ENCODE peak calls at places on chromosomes 16 and 17, in six cellular contexts. M is breast epithelium, K is PC-9, I is ascending aorta, N is upper lobe of right lung, J is GM12878. L is an unnamed sample.

GRCh38 chr17:31688704-31689103 is 170.3 kb downstream of the COPRS start:
- DNase-seq in M (no peak), K (peak; percentile 23), I (no peak), N (no peak), J (no peak), L (no peak)

GRCh38 chr17:41894791-41895331 is 23.9 kb downstream of the ACLY start:
- DNase-seq in M (no peak), K (peak; percentile 10), I (peak; percentile 71), N (no peak), J (no peak), L (no peak)

GRCh38 chr17:2929881-2930533 is 133.4 kb downstream of the OR1D5 start:
- DNase-seq in M (no peak), K (peak; percentile 49), I (no peak), N (no peak), J (no peak), L (no peak)

GRCh38 chr16:84548508-84548907 is 44.0 kb upstream of the MEAK7 start:
- DNase-seq in M (no peak), K (no peak), I (no peak), N (no peak), J (no peak), L (no peak)

GRCh38 chr17:45088741-45089140 is 27.6 kb downstream of the NMT1 start:
- DNase-seq in M (no peak), K (no peak), I (no peak), N (no peak), J (no peak), L (no peak)

GRCh38 chr17:4536742-4537411 is 18.3 kb downstream of the MYBBP1A start:
- DNase-seq in M (no peak), K (no peak), I (no peak), N (no peak), J (no peak), L (no peak)

GRCh38 chr17:74104921-74105320 is 98.6 kb upstream of the RPL38 start:
- DNase-seq in M (no peak), K (no peak), I (no peak), N (no peak), J (no peak), L (no peak)

GRCh38 chr17:30116661-30117547 is at the start of gene NSRP1:
- DNase-seq in M (peak; percentile 93), K (peak; percentile 89), I (peak; percentile 98), N (peak; percentile 97), J (peak; percentile 89), L (peak; percentile 98)

GRCh38 chr16:76583466-76583865 is 306.3 kb downstream of the CNTNAP4 start:
- DNase-seq in M (no peak), K (no peak), I (no peak), N (no peak), J (no peak), L (no peak)

GRCh38 chr17:75876190-75876937 is 2.0 kb downstream of the TRIM47 start:
- DNase-seq in M (no peak), K (no peak), I (peak; percentile 76), N (peak; percentile 77), J (no peak), L (no peak)

GRCh38 chr17:77323413-77324171 is 182.8 kb downstream of the SEC14L1 start:
- DNase-seq in M (peak; percentile 26), K (peak; percentile 46), I (no peak), N (peak; percentile 79), J (no peak), L (peak; percentile 77)

GRCh38 chr16:48250520-48251278 is 3.4 kb upstream of the ABCC11 start:
- DNase-seq in M (no peak), K (no peak), I (no peak), N (no peak), J (no peak), L (no peak)

GRCh38 chr17:27607692-27608091 is 23.3 kb upstream of the LGALS9 start:
- DNase-seq in M (no peak), K (no peak), I (no peak), N (no peak), J (no peak), L (no peak)

GRCh38 chr16:56932588-56933265 is 785 bp downstream of the HERPUD1 start:
- DNase-seq in M (peak; percentile 83), K (peak; percentile 66), I (peak; percentile 86), N (peak; percentile 93), J (no peak), L (peak; percentile 90)

GRCh38 chr17:46795379-46795952 is 23.0 kb downstream of the WNT3 start:
- DNase-seq in M (no peak), K (peak; percentile 75), I (no peak), N (no peak), J (no peak), L (no peak)

GRCh38 chr16:88102597-88102996 is 151.4 kb downstream of the BANP start:
- DNase-seq in M (no peak), K (no peak), I (no peak), N (no peak), J (no peak), L (peak; percentile 46)

GRCh38 chr17:17774009-17774881 is 62.5 kb downstream of the SREBF1 start:
- DNase-seq in M (peak; percentile 54), K (no peak), I (no peak), N (no peak), J (no peak), L (no peak)

GRCh38 chr17:50691550-50692447 is 15.9 kb downstream of the ANKRD40 start:
- DNase-seq in M (no peak), K (no peak), I (no peak), N (peak; percentile 27), J (no peak), L (peak; percentile 14)

GRCh38 chr17:76410328-76410965 is 26.0 kb downstream of the SPHK1 start:
- DNase-seq in M (no peak), K (no peak), I (no peak), N (peak; percentile 44), J (no peak), L (no peak)

GRCh38 chr17:71396711-71397110 is 724.1 kb upstream of the SOX9 start:
- DNase-seq in M (no peak), K (no peak), I (no peak), N (no peak), J (no peak), L (no peak)

GRCh38 chr16:4386452-4386813 is 14.8 kb downstream of the VASN start:
- DNase-seq in M (no peak), K (no peak), I (peak; percentile 82), N (no peak), J (no peak), L (no peak)

GRCh38 chr17:40303009-40303657 is 5.8 kb upstream of the RARA start:
- DNase-seq in M (no peak), K (no peak), I (peak; percentile 76), N (no peak), J (no peak), L (peak; percentile 44)

GRCh38 chr16:81703177-81704155 is 75.6 kb upstream of the PLCG2 start:
- DNase-seq in M (no peak), K (no peak), I (no peak), N (peak; percentile 50), J (no peak), L (no peak)

GRCh38 chr16:8907096-8907495 is 24.9 kb downstream of the LITAFD start:
- DNase-seq in M (no peak), K (no peak), I (no peak), N (no peak), J (no peak), L (no peak)

GRCh38 chr16:35447010-35447558 is 1987.7 kb downstream of the TP53TG3F start:
- DNase-seq in M (no peak), K (no peak), I (no peak), N (no peak), J (no peak), L (no peak)
- H3K9me3 ChIP-seq in M (peaks cover 40% of the 10 kb centered on the region), K (peaks cover 26% of the 10 kb centered on the region), I (no peaks in the 10 kb centered on the region), N (peaks cover 20% of the 10 kb centered on the region), J (peaks cover 4% of the 10 kb centered on the region), L (peaks cover 23% of the 10 kb centered on the region)

DNA sequence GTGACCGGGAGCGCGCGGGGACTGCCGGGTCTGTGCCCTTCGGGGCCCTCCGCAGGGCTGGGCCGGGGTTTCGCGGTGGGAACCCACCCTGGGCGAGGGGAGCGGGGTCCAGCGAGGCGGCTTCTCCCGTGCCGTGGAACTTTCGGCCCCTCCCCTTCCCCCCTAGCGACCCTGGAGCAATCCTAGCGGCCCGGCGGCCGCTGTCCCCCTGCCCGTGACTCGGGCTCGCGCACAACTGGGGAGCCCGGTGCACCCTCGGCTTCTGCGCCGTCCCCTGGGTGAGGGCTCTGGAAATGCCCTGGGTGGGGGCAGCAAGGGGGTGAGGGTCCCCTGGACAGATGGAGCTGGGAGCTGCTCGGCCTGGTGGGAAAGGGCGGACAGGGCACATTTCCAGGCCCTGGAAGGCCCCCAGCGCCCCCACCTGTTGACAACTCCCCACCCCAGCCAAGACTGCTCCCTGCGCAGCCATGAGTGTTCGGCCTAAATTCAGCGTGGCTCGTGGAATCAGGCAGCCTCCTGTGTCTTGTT is 562 bp downstream of the UTS2R start:
- DNase-seq in M (no peak), K (no peak), I (no peak), N (no peak), J (no peak), L (no peak)
- H3K4me3 ChIP-seq in M (peak overlapping the region; percentile 41), K (no peak overlapping the region), I (peak overlapping the region; percentile 32), N (no peak overlapping the region), J (no peak overlapping the region), L (peak overlapping the region; percentile 42)

GRCh38 chr17:81084691-81085419 is 49.9 kb downstream of the BAIAP2 start:
- DNase-seq in M (no peak), K (no peak), I (no peak), N (peak; percentile 86), J (no peak), L (no peak)

GRCh38 chr17:81086789-81087551 is 52.0 kb downstream of the BAIAP2 start:
- DNase-seq in M (no peak), K (peak; percentile 56), I (no peak), N (no peak), J (no peak), L (no peak)

GRCh38 chr17:81083125-81083765 is 48.3 kb downstream of the BAIAP2 start:
- DNase-seq in M (peak; percentile 60), K (no peak), I (no peak), N (peak; percentile 88), J (no peak), L (no peak)

GRCh38 chr17:81082177-81083073 is 47.5 kb downstream of the BAIAP2 start:
- DNase-seq in M (peak; percentile 56), K (no peak), I (no peak), N (peak; percentile 86), J (no peak), L (no peak)

DNA sequence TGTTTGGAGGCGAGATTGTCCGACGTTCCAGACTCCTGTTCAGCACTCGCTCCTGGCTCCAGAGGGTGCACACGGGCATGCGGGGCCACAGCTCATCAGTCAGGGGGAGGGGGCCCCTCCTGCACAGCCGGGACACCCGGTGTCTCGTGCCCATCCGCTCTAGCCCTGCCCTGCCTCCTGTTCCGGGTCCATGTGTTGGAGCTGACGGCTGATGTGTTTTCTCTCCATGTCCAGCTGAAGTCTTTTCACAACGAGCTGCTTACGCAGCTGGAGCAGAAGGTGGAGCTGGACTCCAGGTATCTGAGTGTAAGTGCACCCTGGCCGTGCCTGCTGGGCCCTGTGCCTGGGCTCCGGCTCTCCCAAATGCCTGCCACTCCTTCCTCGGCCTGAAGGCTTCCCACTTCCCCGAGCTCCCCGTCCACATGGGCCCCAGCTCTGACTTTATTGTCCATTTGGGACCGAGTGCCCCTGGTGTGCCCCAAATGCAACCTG is 50.5 kb downstream of the BAIAP2 start:
- DNase-seq in M (no peak), K (no peak), I (no peak), N (no peak), J (no peak), L (no peak)
- H3K36me3 ChIP-seq in M (no peaks in the 10 kb centered on the region), K (no peaks in the 10 kb centered on the region), I (no peaks in the 10 kb centered on the region), N (peaks cover 24% of the 10 kb centered on the region), J (no peaks in the 10 kb centered on the region), L (peaks cover 40% of the 10 kb centered on the region)

DNA sequence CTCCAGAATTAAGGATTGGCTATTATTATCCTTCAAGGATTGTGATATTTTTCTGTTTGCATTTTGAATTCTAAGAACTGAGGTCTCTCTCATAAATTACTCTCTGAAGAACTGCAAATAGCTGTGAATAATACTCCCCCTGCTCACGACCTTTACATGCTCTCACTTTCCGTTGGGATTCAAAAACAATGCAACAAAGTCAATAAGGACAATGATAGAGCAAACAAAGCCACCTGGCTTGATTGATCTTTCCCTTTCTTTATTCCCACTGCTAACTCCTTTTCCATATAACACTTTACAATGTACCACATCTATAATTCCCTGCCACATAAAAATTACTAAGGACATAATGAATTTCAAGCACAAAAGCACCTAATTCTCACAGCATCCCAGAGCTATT is 523.0 kb upstream of the CA10 start:
- DNase-seq in M (no peak), K (no peak), I (no peak), N (no peak), J (no peak), L (no peak)
- H3K9me3 ChIP-seq in M (peaks cover 32% of the 10 kb centered on the region), K (peaks cover 8% of the 10 kb centered on the region), I (peaks cover 4% of the 10 kb centered on the region), N (peaks cover 9% of the 10 kb centered on the region), J (no peaks in the 10 kb centered on the region), L (no peaks in the 10 kb centered on the region)

L was measured in suprapubic skin.